ENCODE peak calls at places on chromosome 6, in five cellular contexts. I is heart right ventricle, T is GM12865, N is AG10803, R is heart left ventricle. J is an unnamed sample.

GRCh38 chr6:60670036-60670435 is 1616.0 kb downstream of the KHDRBS2 start:
- DNase-seq in I (no peak), T (no peak), N (no peak), R (no peak), J (no peak)

GRCh38 chr6:65289491-65289890 is 417.5 kb downstream of the EYS start:
- DNase-seq in I (no peak), T (no peak), N (no peak), R (no peak), J (no peak)

GRCh38 chr6:24935323-24935722 is 437 bp downstream of the RIPOR2 start:
- DNase-seq in I (no peak), T (no peak), N (no peak), R (no peak), J (no peak)

GRCh38 chr6:127879685-127880084 is 21.2 kb downstream of the THEMIS start:
- DNase-seq in I (no peak), T (peak), N (peak), R (no peak), J (peak)

GRCh38 chr6:109456710-109457595 is 1.4 kb upstream of the MICAL1 start:
- DNase-seq in I (peak), T (no peak), N (peak), R (peak), J (no peak)

GRCh38 chr6:6968357-6968730 is 139.4 kb upstream of the RREB1 start:
- DNase-seq in I (no peak), T (no peak), N (no peak), R (no peak), J (no peak)

GRCh38 chr6:20211941-20212391 is 303 bp downstream of the MBOAT1 start:
- DNase-seq in I (no peak), T (peak), N (peak), R (no peak), J (no peak)

GRCh38 chr6:27605401-27606342 is 132.8 kb upstream of the ZNF184 start:
- DNase-seq in I (no peak), T (peak), N (peak), R (no peak), J (peak)

GRCh38 chr6:169933839-169934698 is 182.6 kb downstream of the ERMARD start:
- DNase-seq in I (peak), T (no peak), N (peak), R (peak), J (no peak)

GRCh38 chr6:130681028-130681427 is 146.2 kb upstream of the SMLR1 start:
- DNase-seq in I (no peak), T (no peak), N (peak), R (no peak), J (no peak)

GRCh38 chr6:83221886-83222479 is 28.8 kb downstream of the RWDD2A start:
- DNase-seq in I (no peak), T (peak), N (peak), R (no peak), J (no peak)

GRCh38 chr6:55046869-55047422 is 127.4 kb upstream of the HCRTR2 start:
- DNase-seq in I (peak), T (no peak), N (no peak), R (peak), J (no peak)

GRCh38 chr6:113564401-113565161 is 292.6 kb upstream of the MARCKS start:
- DNase-seq in I (peak), T (peak), N (peak), R (peak), J (peak)

GRCh38 chr6:169806718-169807117 is 55.3 kb downstream of the ERMARD start:
- DNase-seq in I (no peak), T (no peak), N (no peak), R (no peak), J (no peak)

GRCh38 chr6:41737591-41738130 is 2.3 kb upstream of the TFEB start:
- DNase-seq in I (no peak), T (no peak), N (no peak), R (no peak), J (no peak)

GRCh38 chr6:125301435-125302391 is at the start of gene HDDC2:
- DNase-seq in I (peak), T (peak), N (peak), R (peak), J (peak)

GRCh38 chr6:69343856-69344255 is 453.0 kb downstream of the LMBRD1 start:
- DNase-seq in I (no peak), T (no peak), N (no peak), R (no peak), J (no peak)

GRCh38 chr6:19772891-19773290 is 64.3 kb upstream of the ID4 start:
- DNase-seq in I (no peak), T (no peak), N (no peak), R (no peak), J (no peak)

GRCh38 chr6:142984386-142984785 is 39.4 kb upstream of the HIVEP2 start:
- DNase-seq in I (no peak), T (no peak), N (peak), R (no peak), J (no peak)

GRCh38 chr6:7680393-7681075 is 45.4 kb upstream of the BMP6 start:
- DNase-seq in I (no peak), T (no peak), N (no peak), R (no peak), J (no peak)

GRCh38 chr6:16181429-16182359 is 52.8 kb downstream of the MYLIP start:
- DNase-seq in I (no peak), T (peak), N (no peak), R (no peak), J (no peak)

GRCh38 chr6:16184554-16184953 is 53.8 kb upstream of the GMPR start:
- DNase-seq in I (no peak), T (no peak), N (no peak), R (no peak), J (no peak)

GRCh38 chr6:16182428-16182827 is 53.5 kb downstream of the MYLIP start:
- DNase-seq in I (no peak), T (no peak), N (no peak), R (no peak), J (no peak)

GRCh38 chr6:16187185-16187584 is 51.2 kb upstream of the GMPR start:
- DNase-seq in I (no peak), T (no peak), N (no peak), R (no peak), J (no peak)

DNA sequence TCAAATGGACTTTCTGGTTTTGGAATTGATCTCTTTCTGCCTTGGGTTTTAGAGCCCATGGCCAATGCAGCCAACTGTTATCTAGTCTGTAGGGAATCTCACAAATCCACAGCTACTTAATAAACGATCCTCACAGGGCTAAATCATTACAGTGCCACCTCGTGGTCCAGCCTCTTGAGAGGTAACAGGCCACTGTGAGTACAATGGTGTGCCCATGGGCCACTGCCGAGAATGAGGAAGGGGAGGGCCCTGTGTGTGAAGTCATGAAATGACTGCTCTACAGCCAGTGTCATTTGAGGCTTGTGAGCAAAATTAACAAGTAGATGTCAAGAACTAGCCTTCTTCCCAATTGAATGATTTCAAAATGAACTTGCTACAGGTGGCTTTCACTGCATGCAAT is 54.3 kb upstream of the GMPR start:
- DNase-seq in I (no peak), T (peak), N (peak), R (no peak), J (no peak)
- TF ChIP-seq CTCF in I (peak), T (peak), N (peak), R (peak), J (no peak)

GRCh38 chr6:152642578-152643375 is 5.6 kb upstream of the SYNE1 start:
- DNase-seq in I (peak), T (peak), N (peak), R (peak), J (peak)
- TF ChIP-seq CTCF in I (peak), T (peak), N (peak), R (peak), J (peak)

DNA sequence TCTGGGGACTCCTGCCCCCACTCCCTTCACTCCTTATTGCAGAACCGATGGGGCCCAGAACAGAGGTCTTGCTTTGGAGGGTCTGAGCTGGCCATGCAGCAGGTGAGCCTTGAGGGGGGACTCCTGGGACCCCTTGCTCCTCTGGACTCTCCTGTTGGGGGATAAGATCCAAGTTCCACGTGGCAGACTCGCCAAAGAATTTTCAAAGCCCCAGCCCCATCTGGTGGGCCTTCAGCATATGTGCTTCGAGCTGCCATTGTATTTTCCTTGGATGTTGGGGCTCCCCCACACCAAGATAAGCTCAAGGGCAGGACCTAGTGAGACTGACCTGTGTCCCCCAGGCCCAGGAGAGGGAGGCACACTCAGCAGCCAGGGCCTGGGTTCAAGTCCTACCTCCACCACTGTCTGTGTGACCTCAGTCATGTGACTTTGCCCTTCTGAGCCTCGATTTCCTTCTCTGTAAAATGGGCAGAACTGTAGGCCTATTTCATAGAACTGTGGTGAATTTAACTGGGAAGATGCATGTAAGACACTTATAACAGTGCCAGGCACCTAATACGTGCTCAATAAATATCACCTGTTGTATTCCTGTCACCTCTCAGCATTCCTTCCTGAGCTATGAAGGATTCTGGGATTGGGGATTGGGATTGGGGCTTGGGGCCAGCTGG is 115.5 kb downstream of the VEGFA start:
- DNase-seq in I (no peak), T (no peak), N (no peak), R (no peak), J (no peak)
- TF ChIP-seq CTCF in I (no peak), T (no peak), N (no peak), R (no peak), J (no peak)

GRCh38 chr6:159875194-159875593 is 15.6 kb upstream of the MAS1 start:
- DNase-seq in I (no peak), T (peak), N (no peak), R (no peak), J (peak)
- TF ChIP-seq CTCF in I (no peak), T (no peak), N (no peak), R (no peak), J (no peak)

GRCh38 chr6:161453558-161453957 is 179.7 kb upstream of the AGPAT4 start:
- DNase-seq in I (no peak), T (no peak), N (no peak), R (no peak), J (no peak)

GRCh38 chr6:161458199-161458598 is 184.3 kb upstream of the AGPAT4 start:
- DNase-seq in I (no peak), T (no peak), N (no peak), R (no peak), J (no peak)

GRCh38 chr6:161452241-161452640 is 178.4 kb upstream of the AGPAT4 start:
- DNase-seq in I (no peak), T (no peak), N (no peak), R (no peak), J (no peak)

GRCh38 chr6:161459008-161459407 is 185.1 kb upstream of the AGPAT4 start:
- DNase-seq in I (no peak), T (peak), N (no peak), R (no peak), J (no peak)

GRCh38 chr6:161455848-161456247 is 182.0 kb upstream of the AGPAT4 start:
- DNase-seq in I (no peak), T (no peak), N (no peak), R (no peak), J (no peak)
- TF ChIP-seq CTCF in I (no peak), T (no peak), N (no peak), R (no peak), J (no peak)

DNA sequence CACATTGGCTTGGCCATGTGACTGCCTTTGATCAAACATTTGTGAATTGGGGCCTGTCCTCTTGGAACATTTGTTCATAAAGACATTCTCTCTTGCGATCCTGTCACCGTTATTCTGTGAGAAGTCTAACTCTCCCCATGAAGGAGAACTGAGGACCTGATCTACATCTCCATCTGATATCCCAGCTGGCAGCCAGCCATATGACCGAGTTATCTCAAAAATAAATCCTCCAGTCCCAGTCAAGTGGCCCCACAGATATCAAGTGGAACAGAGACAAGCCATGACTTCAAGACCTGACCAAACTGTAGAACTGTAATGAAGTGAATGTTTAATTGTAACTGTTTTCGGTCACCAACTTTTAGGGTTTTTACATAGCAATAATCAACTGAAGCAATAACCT is 25.7 kb downstream of the SNX3 start:
- DNase-seq in I (no peak), T (no peak), N (no peak), R (no peak), J (no peak)
- TF ChIP-seq CTCF in I (no peak), T (no peak), N (no peak), R (no peak), J (no peak)

DNA sequence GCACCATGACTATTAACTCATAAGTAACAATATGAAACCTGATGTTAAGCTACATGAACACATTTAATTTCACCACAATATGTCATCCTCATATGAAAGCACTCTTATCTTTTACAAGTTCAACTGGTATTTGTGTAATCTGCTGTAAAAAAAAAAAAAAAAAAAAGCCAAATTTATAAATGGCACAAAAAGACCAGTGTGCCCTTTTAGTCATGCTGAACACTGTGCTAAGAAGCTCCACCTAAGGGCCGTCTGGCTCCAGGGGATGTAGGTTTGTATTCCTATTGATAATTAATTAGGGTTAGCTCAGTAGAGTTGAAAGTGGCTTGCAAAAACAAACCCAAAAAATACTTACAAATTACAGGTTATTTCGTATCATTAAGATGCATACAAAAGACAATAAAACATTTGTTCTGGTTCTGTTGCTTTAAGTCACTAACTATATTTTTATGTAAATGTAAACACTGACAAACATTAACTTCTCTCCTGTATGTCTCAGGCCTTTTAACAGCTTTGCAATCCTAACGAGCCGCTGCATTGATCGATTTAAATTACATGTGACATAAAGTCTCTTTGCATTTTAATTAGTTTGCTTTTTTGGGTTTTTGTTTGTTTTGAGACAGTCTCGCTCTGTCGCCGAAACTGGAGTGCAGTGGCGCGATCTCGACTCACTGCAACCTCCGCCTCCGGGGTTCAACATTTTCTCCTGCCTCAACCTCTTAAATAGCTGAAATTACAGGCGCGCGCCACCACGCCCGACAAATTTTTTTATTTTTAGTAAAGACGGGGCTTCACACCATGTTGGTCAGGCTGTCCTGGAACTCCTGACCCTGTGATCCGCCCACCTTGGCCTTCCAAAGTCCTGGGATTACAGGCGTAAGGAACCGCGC is 110.8 kb downstream of the HFE start:
- DNase-seq in I (no peak), T (peak), N (no peak), R (no peak), J (peak)
- TF ChIP-seq CTCF in I (no peak), T (no peak), N (no peak), R (no peak), J (no peak)

GRCh38 chr6:99997141-99997540 is 3.1 kb upstream of the MCHR2 start:
- DNase-seq in I (no peak), T (no peak), N (no peak), R (no peak), J (no peak)

DNA sequence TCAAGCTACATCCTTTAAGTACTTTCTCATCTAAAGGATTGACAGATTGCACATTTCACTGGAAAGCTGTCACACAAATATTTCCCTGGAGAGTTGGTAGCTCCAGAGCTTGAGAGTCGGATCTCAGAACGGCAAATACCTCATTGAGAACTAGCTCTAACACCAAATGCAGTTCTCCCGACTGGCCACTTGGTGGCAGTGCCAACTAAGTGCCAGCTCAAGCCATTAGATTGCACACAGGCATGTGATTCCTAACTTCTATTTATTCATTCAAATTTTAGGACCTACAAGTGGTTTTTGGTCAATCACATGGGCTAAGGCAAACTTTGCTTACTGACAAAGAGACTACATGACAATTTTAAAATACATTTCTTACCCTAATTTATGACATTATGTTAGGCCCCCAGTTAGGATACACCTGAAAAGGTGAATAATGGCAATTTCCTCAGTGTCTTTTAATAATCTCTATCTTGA is 7.9 kb upstream of the MCHR2 start:
- DNase-seq in I (peak), T (peak), N (peak), R (peak), J (peak)
- TF ChIP-seq CTCF in I (peak), T (peak), N (peak), R (peak), J (peak)

DNA sequence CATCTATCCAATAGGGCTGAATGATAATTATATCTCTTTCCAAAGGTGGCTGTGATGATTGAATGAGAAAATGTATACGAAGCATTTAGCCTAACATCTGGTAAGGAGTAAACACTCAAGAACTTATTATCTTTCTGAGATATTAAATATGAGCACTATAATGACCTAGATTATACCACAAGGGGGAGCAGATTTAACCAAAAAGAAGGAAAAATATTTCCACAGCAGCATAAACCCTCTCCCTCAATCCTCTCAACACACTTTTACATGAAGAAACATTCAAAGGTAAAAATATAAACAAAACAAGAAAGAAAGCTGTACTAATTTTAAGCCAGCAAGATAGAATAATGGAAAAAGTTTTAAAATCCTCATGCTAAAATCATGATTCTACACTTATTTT is 68.4 kb downstream of the SHPRH start:
- DNase-seq in I (no peak), T (no peak), N (peak), R (no peak), J (no peak)
- TF ChIP-seq CTCF in I (no peak), T (no peak), N (peak), R (no peak), J (no peak)

DNA sequence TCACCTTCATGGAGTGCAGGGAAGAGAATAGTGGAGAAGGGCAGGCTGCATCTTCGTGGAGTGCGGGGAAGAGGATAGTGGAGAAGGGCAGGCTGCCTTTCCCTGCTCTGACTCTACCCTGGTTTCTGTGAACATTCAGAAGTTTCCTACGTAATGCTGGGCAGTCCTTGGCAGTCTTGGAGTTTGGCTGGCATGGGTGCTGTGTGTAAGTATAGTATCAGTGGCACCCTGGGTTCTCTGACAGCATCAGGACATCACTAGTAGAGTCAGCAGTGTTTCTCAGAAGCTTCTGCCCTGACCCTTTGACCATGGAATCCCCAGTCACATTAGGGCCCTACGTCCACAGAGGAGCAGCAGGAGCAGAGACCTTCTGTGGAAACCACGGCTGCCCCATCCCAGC is 352.9 kb downstream of the NRN1 start:
- DNase-seq in I (peak), T (no peak), N (no peak), R (peak), J (no peak)
- TF ChIP-seq CTCF in I (no peak), T (no peak), N (no peak), R (no peak), J (no peak)